ENCODE peak calls at places on chromosomes 2 and 18, in six cellular contexts. I is trophoblast cell, J is IMR-90, P is H9, B is mesenchymal stem cell, W is H1. L is an unnamed sample.

GRCh38 chr2:232434563-232435374 is 21.2 kb upstream of the ALPI start:
- DNase-seq in I (no peak), J (no peak), P (no peak), B (no peak), W (no peak), L (no peak)

GRCh38 chr2:24855703-24856102 is 62.5 kb downstream of the CENPO start:
- DNase-seq in I (no peak), J (peak), P (no peak), B (peak), W (no peak), L (no peak)

GRCh38 chr2:105410554-105410953 is 11.7 kb upstream of the FHL2 start:
- DNase-seq in I (no peak), J (peak), P (no peak), B (no peak), W (no peak), L (no peak)

GRCh38 chr18:64707052-64707451 is 558.2 kb upstream of the LINC00305 start:
- DNase-seq in I (no peak), J (no peak), P (no peak), B (no peak), W (no peak), L (no peak)

GRCh38 chr18:63271881-63272299 is 47.7 kb downstream of the BCL2 start:
- DNase-seq in I (peak), J (no peak), P (no peak), B (no peak), W (no peak), L (no peak)

GRCh38 chr2:137865954-137866540 is 98.2 kb upstream of the HNMT start:
- DNase-seq in I (peak), J (peak), P (peak), B (peak), W (peak), L (peak)

GRCh38 chr2:196590286-196590685 is 49.2 kb upstream of the CCDC150 start:
- DNase-seq in I (peak), J (peak), P (no peak), B (no peak), W (no peak), L (no peak)

GRCh38 chr2:217937446-217937845 is 65.3 kb downstream of the TNS1 start:
- DNase-seq in I (no peak), J (no peak), P (no peak), B (no peak), W (no peak), L (no peak)

GRCh38 chr2:71856709-71857525 is 290.7 kb downstream of the CYP26B1 start:
- DNase-seq in I (no peak), J (no peak), P (peak), B (no peak), W (no peak), L (no peak)

GRCh38 chr18:60978338-60978737 is 354.9 kb upstream of the CDH20 start:
- DNase-seq in I (peak), J (peak), P (no peak), B (peak), W (no peak), L (no peak)

GRCh38 chr18:55427951-55428350 is 160.0 kb downstream of the TCF4 start:
- DNase-seq in I (no peak), J (no peak), P (no peak), B (no peak), W (no peak), L (no peak)

GRCh38 chr2:192585418-192585817 is 390.7 kb upstream of the TMEFF2 start:
- DNase-seq in I (no peak), J (no peak), P (no peak), B (no peak), W (no peak), L (no peak)

GRCh38 chr2:128724547-128724946 is 405.9 kb upstream of the HS6ST1 start:
- DNase-seq in I (no peak), J (no peak), P (no peak), B (no peak), W (no peak), L (no peak)

GRCh38 chr2:228407821-228408220 is 226.3 kb upstream of the SPHKAP start:
- DNase-seq in I (no peak), J (no peak), P (no peak), B (no peak), W (no peak), L (no peak)

GRCh38 chr18:23609390-23610008 is 23.2 kb upstream of the NPC1 start:
- DNase-seq in I (peak), J (no peak), P (no peak), B (no peak), W (no peak), L (no peak)

GRCh38 chr2:159090514-159091201 is 122.2 kb downstream of the TANC1 start:
- DNase-seq in I (no peak), J (peak), P (no peak), B (peak), W (no peak), L (no peak)

GRCh38 chr2:219285894-219286425 is 6.8 kb downstream of the DNAJB2 start:
- DNase-seq in I (no peak), J (peak), P (peak), B (no peak), W (no peak), L (no peak)

GRCh38 chr18:23596183-23596582 is 9.9 kb upstream of the NPC1 start:
- DNase-seq in I (peak), J (no peak), P (no peak), B (no peak), W (no peak), L (no peak)

GRCh38 chr2:165793779-165794519 is at the start of gene GALNT3:
- DNase-seq in I (peak), J (no peak), P (peak), B (peak), W (peak), L (peak)

GRCh38 chr2:137888845-137889244 is 75.4 kb upstream of the HNMT start:
- DNase-seq in I (peak), J (no peak), P (peak), B (peak), W (peak), L (peak)

GRCh38 chr2:239735131-239735828 is 289.9 kb downstream of the NDUFA10 start:
- DNase-seq in I (no peak), J (no peak), P (peak), B (no peak), W (no peak), L (peak)

GRCh38 chr2:239734436-239735005 is 290.6 kb downstream of the NDUFA10 start:
- DNase-seq in I (no peak), J (no peak), P (no peak), B (no peak), W (no peak), L (no peak)

GRCh38 chr2:239737144-239737463 is 288.0 kb downstream of the NDUFA10 start:
- DNase-seq in I (no peak), J (no peak), P (no peak), B (no peak), W (no peak), L (no peak)

GRCh38 chr2:239736358-239737143 is 288.6 kb downstream of the NDUFA10 start:
- DNase-seq in I (no peak), J (no peak), P (peak), B (no peak), W (no peak), L (no peak)

DNA sequence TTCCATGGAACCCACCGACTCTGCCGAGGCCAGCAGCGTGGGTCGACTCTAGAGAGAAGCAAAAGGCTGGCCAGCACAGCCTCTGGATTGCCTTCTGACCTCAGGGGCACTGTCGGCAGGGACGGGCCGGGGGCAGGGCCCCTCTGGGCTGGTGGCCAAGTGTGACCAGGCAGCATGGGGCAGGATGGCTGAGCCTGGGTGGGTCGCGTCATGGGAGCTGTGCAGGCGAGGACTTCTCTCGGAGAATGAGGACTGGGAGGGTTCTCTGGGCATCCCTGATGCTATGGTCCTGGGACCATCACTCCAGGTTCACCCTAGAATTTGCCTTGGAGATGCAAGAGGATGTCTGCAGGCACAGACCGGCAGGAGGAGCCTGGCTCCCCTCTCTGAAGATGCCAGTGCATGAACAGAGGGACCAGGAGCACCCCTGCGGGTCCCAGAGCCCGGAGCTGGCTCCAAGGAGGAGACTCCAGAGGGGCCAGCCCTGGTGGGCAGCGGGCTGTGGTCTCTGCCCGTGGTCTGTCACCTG is 289.2 kb downstream of the NDUFA10 start:
- DNase-seq in I (no peak), J (no peak), P (no peak), B (no peak), W (no peak), L (no peak)
- H4K91ac ChIP-seq in I (no peak), J (no peak), P (no peak), B (no peak), W (no peak), L (no peak)

GRCh38 chr2:198717451-198717850 is 740.3 kb downstream of the SATB2 start:
- DNase-seq in I (no peak), J (no peak), P (no peak), B (no peak), W (no peak), L (no peak)
- H2AFZ ChIP-seq in I (no peak), J (no peak), P (no peak), B (no peak), W (no peak), L (no peak)

DNA sequence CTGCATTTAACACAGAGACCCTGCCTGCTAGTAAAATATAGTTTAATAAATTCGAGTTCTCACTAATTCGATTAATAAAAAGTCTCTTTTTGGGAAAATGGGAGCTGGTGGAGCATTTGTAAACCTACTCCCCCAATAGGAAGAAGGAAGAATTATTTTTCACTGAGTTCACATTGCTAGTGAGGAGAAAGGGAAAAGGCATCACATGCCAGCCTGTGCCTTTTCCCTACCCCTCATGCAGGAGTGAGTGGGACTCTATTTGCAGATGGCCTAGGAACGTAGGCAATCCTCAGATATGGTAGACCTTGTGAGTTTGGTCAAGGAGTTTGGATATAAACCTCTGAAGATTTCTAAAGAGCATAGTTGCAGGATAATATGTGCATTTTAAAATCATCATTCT is 218.4 kb upstream of the TRIB2 start:
- DNase-seq in I (no peak), J (no peak), P (no peak), B (no peak), W (no peak), L (no peak)
- H4K91ac ChIP-seq in I (no peak), J (no peak), P (no peak), B (no peak), W (no peak), L (no peak)

DNA sequence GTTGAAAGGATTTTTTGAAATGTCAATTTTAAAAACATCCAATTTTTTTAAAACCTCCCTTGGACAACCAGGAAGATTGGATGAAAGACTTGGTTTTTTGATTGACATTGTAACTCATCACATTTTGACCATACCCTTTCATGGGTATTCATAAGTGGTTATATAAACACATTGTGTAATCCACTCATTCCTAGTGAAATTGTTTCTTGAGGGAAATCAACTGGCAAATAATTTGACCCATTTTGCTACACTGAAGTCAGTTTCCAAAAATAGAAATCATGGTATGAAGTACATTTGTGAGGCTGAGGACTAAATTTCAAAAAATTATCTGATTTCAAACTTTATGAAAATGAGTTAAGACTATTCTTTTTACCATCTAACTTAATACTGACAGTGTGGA is 31.5 kb downstream of the FBXO48 start:
- DNase-seq in I (peak), J (peak), P (no peak), B (no peak), W (no peak), L (no peak)
- H2AFZ ChIP-seq in I (no peak), J (no peak), P (no peak), B (no peak), W (no peak), L (no peak)

GRCh38 chr2:172976816-172977215 is 98.8 kb upstream of the MAP3K20 start:
- DNase-seq in I (no peak), J (no peak), P (no peak), B (no peak), W (no peak), L (no peak)

GRCh38 chr2:172974762-172975161 is 100.9 kb upstream of the MAP3K20 start:
- DNase-seq in I (no peak), J (no peak), P (no peak), B (no peak), W (no peak), L (no peak)

GRCh38 chr2:172976076-172976579 is 99.5 kb upstream of the MAP3K20 start:
- DNase-seq in I (no peak), J (no peak), P (no peak), B (no peak), W (no peak), L (no peak)

GRCh38 chr2:172978053-172978383 is 97.6 kb upstream of the MAP3K20 start:
- DNase-seq in I (no peak), J (no peak), P (no peak), B (no peak), W (no peak), L (no peak)

DNA sequence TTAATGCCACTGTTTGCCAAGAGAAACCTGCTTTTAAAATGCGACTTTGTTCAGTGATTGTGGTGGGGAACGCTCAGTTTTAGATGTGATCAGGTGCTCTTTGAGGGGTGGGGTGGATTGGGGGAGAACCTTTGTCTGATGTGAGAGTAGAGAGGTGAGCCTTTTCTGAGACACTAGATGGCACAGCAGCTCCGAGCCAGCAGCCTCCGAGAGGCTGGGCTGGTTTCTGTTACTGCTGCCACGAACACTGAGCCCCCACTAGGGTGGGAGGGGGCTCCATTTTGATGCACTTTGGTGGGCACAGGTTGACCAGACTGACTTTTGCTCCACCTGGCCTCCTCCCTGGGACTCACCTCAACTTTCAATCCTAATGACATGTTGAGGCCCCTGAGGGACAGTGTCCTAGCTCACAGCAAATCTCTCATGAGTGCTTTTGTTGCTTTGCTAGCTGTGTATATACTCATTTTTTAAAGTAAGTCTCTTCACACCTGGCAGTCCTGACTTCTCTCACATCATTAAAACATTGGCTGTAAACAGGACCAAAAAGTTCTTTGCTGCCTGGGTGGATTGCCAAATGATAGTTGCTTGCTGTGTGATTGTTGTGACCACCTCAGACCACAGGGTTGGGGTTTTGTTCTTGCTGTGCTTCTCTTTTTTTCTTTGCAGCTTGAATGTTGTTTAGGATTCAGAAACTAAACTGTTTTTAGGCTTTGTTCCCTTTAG is 98.2 kb upstream of the MAP3K20 start:
- DNase-seq in I (no peak), J (no peak), P (peak), B (no peak), W (no peak), L (no peak)
- H4K91ac ChIP-seq in I (peak), J (no peak), P (no peak), B (no peak), W (no peak), L (no peak)